ENCODE peak calls at places on chromosomes 4 and X, in nine cellular contexts. F is ureter; I is activated CD8-positive, alpha-beta memory T cell treated with anti-CD3 and anti-CD28 coated beads for 48 hours; A is omental fat pad; Y is naive thymus-derived CD8-positive, alpha-beta T cell; N is neural progenitor cell; R is choroid plexus epithelial cell; P is neuronal stem cell; Z is activated gamma-delta T cell treated with Interleukin-2 at 50 U/mL for 16 hours. Q is an unnamed sample.
A peak's percentile ranks its signal among the peaks of the same experiment; 100 is the strongest.

GRCh38 chr4:147833254-147833653 is 101.4 kb downstream of the ARHGAP10 start:
- DNase-seq in Z (no peak), A (no peak), R (peak; percentile 52), P (no peak), Y (no peak), I (no peak), F (no peak), N (no peak), Q (no peak)

GRCh38 chr4:122765702-122766352 is 33.3 kb downstream of the BBS12 start:
- DNase-seq in P (no peak), Y (no peak), F (no peak), A (no peak), N (no peak), I (no peak), Z (no peak), R (peak; percentile 88), Q (no peak)

GRCh38 chrX:2485789-2486345 is 14.9 kb downstream of the DHRSX start:
- DNase-seq in F (no peak), Y (no peak), P (no peak), I (no peak), A (no peak), N (no peak), Z (no peak), R (no peak), Q (no peak)

GRCh38 chrX:35122756-35123155 is 180.2 kb downstream of the FAM47B start:
- DNase-seq in A (no peak), R (no peak), I (no peak), Z (no peak), N (no peak), Y (no peak), P (no peak), F (no peak), Q (no peak)

GRCh38 chrX:154436597-154437397 is at the start of gene GDI1:
- DNase-seq in I (no peak), R (no peak), Z (peak; percentile 50), A (no peak), N (peak; percentile 80), F (no peak), Y (peak; percentile 58), P (no peak), Q (no peak)

GRCh38 chr4:184765473-184766346 is 31.8 kb upstream of the CENPU start:
- DNase-seq in Y (no peak), Z (no peak), P (no peak), F (no peak), R (no peak), I (no peak), A (no peak), N (peak; percentile 25), Q (no peak)

GRCh38 chr4:14149469-14150030 is 522.0 kb upstream of the BOD1L1 start:
- DNase-seq in R (peak; percentile 13), Y (no peak), Z (no peak), P (no peak), F (no peak), I (no peak), A (no peak), N (no peak), Q (no peak)

GRCh38 chr4:152255437-152255836 is 280.5 kb downstream of the FBXW7 start:
- DNase-seq in Z (peak; percentile 73), F (no peak), A (no peak), N (no peak), Y (peak; percentile 20), P (no peak), I (no peak), R (peak; percentile 21), Q (no peak)

GRCh38 chr4:6988016-6988715 is 55.0 kb upstream of the TADA2B start:
- DNase-seq in P (no peak), F (no peak), Z (no peak), I (no peak), A (no peak), Y (no peak), N (no peak), R (no peak), Q (peak; percentile 81)

GRCh38 chrX:12994321-12994720 is 19.4 kb downstream of the TMSB4X start:
- DNase-seq in A (no peak), F (no peak), I (no peak), R (no peak), Z (no peak), Y (no peak), P (no peak), N (no peak), Q (no peak)

GRCh38 chrX:8639949-8640348 is 92.0 kb downstream of the ANOS1 start:
- DNase-seq in R (no peak), F (no peak), Y (no peak), Z (no peak), N (peak; percentile 18), P (no peak), I (no peak), A (no peak), Q (no peak)

GRCh38 chr4:38119663-38120374 is 159.6 kb downstream of the PTTG2 start:
- DNase-seq in P (no peak), A (no peak), Z (no peak), Y (no peak), N (no peak), F (no peak), R (peak; percentile 87), I (no peak), Q (no peak)

GRCh38 chr4:105483840-105484239 is 10.0 kb upstream of the PPA2 start:
- DNase-seq in I (no peak), R (no peak), Z (no peak), F (no peak), P (no peak), N (no peak), Y (no peak), A (no peak), Q (no peak)

GRCh38 chrX:9785944-9786741 is at the start of gene SHROOM2:
- DNase-seq in F (no peak), Z (no peak), R (no peak), I (no peak), P (no peak), N (peak; percentile 73), A (no peak), Y (no peak), Q (no peak)

GRCh38 chr4:41446391-41446790 is 91.6 kb upstream of the LIMCH1 start:
- DNase-seq in F (no peak), Y (no peak), I (no peak), Z (no peak), P (no peak), N (no peak), A (no peak), R (no peak), Q (no peak)

GRCh38 chrX:136708348-136708747 is 60.4 kb downstream of the CD40LG start:
- DNase-seq in R (peak; percentile 43), Z (no peak), Y (no peak), P (no peak), I (no peak), N (peak; percentile 4), A (no peak), F (no peak), Q (no peak)

GRCh38 chrX:63282077-63282476 is 69.1 kb downstream of the SPIN4 start:
- DNase-seq in I (no peak), F (no peak), A (no peak), R (no peak), Y (no peak), N (no peak), P (no peak), Z (no peak), Q (no peak)

GRCh38 chr4:86543560-86544312 is 50.4 kb upstream of the PTPN13 start:
- DNase-seq in Z (no peak), R (peak; percentile 12), A (no peak), F (no peak), Y (no peak), I (no peak), P (peak; percentile 73), N (peak; percentile 86), Q (no peak)

GRCh38 chr4:142353149-142353738 is 492.9 kb downstream of the INPP4B start:
- DNase-seq in F (no peak), P (peak; percentile 53), Y (no peak), N (peak; percentile 85), I (no peak), R (peak; percentile 86), Z (no peak), A (no peak), Q (no peak)

GRCh38 chrX:24371391-24371972 is 11.0 kb downstream of the SUPT20HL1 start:
- DNase-seq in A (peak; percentile 37), R (peak; percentile 67), P (peak; percentile 67), Y (peak; percentile 49), N (peak; percentile 90), F (peak; percentile 64), Z (peak; percentile 58), I (peak; percentile 18), Q (peak; percentile 31)

GRCh38 chrX:114841051-114841450 is 176.4 kb downstream of the IL13RA2 start:
- DNase-seq in A (no peak), I (no peak), F (no peak), Z (no peak), N (no peak), P (no peak), R (peak; percentile 13), Y (no peak), Q (no peak)

GRCh38 chrX:53265771-53266170 is 15.6 kb downstream of the IQSEC2 start:
- DNase-seq in F (no peak), A (no peak), I (no peak), Y (no peak), N (no peak), R (peak; percentile 63), P (no peak), Z (no peak), Q (no peak)

GRCh38 chr4:84901173-84901572 is 65.3 kb downstream of the WDFY3 start:
- DNase-seq in N (no peak), Y (no peak), Z (no peak), P (no peak), F (no peak), A (no peak), I (no peak), R (no peak), Q (no peak)

GRCh38 chr4:114040319-114041116 is 61.1 kb upstream of the ARSJ start:
- DNase-seq in N (no peak), P (no peak), I (no peak), Z (no peak), A (no peak), F (no peak), Y (no peak), R (peak; percentile 16), Q (no peak)

GRCh38 chrX:96314974-96315373 is 369.7 kb upstream of the DIAPH2 start:
- DNase-seq in N (no peak), Y (no peak), A (no peak), I (no peak), P (no peak), Z (no peak), R (peak; percentile 5), F (no peak), Q (no peak)

GRCh38 chrX:13007519-13008188 is 32.7 kb downstream of the TMSB4X start:
- DNase-seq in A (no peak), Z (no peak), N (no peak), I (no peak), R (no peak), P (no peak), F (no peak), Y (no peak), Q (no peak)

GRCh38 chr4:148054275-148054674 is 322.4 kb downstream of the ARHGAP10 start:
- DNase-seq in P (no peak), R (peak; percentile 70), I (no peak), F (no peak), Z (no peak), N (no peak), Y (peak; percentile 15), A (no peak), Q (no peak)

GRCh38 chr4:38088321-38088720 is 128.1 kb downstream of the PTTG2 start:
- DNase-seq in A (no peak), N (no peak), Y (no peak), P (no peak), Z (no peak), F (no peak), I (no peak), R (no peak), Q (no peak)

GRCh38 chr4:184279496-184280082 is 61.9 kb upstream of the ENPP6 start:
- DNase-seq in R (peak; percentile 58), Y (no peak), N (no peak), Z (no peak), P (no peak), I (no peak), A (no peak), F (no peak), Q (no peak)

GRCh38 chr4:144611850-144612249 is 34.1 kb upstream of the HHIP start:
- DNase-seq in A (no peak), I (no peak), R (peak; percentile 55), N (peak; percentile 51), P (no peak), F (no peak), Z (no peak), Y (no peak), Q (no peak)

GRCh38 chr4:139234258-139234657 is 45.8 kb downstream of the MGARP start:
- DNase-seq in R (no peak), N (no peak), Z (no peak), A (no peak), P (no peak), F (no peak), I (no peak), Y (no peak), Q (no peak)

Q was measured in lower leg skin.